ENCODE peak calls at places on chromosomes 13 and 19, in ten cellular contexts. O is AG08396; B is HuH-7; Y is CD4-positive, alpha-beta T cell; Z is stimulated activated CD4-positive, alpha-beta T cell treated with anti-CD3 and anti-CD28 coated beads, Interleukin-15, amount 100 ng/mL, for 1 hour; U is stimulated activated CD8-positive, alpha-beta memory T cell treated with anti-CD3 and anti-CD28 coated beads, Interleukin-15, amount 100 ng/mL, for 24 hours; G is NCI-H1048; H is iris pigment epithelial cell; E is T47D; W is A172. Q is an unnamed sample.

GRCh38 chr13:30376426-30377311 is 45.6 kb upstream of the UBE2L5 start:
- DNase-seq in O (no peak), B (no peak), Y (peak; percentile 52), Z (peak; percentile 49), U (peak; percentile 22), G (no peak), H (no peak), E (no peak), W (no peak), Q (peak; percentile 62)

GRCh38 chr19:29271341-29271740 is 58.4 kb upstream of the UQCRFS1 start:
- DNase-seq in O (no peak), B (no peak), Y (no peak), Z (no peak), U (no peak), G (no peak), H (no peak), E (no peak), W (no peak), Q (no peak)

GRCh38 chr13:112247471-112248405 is 128.4 kb upstream of the SPACA7 start:
- DNase-seq in O (no peak), B (no peak), Y (no peak), Z (no peak), U (no peak), G (no peak), H (no peak), E (no peak), W (no peak), Q (no peak)

GRCh38 chr13:31947506-31947905 is 84.1 kb upstream of the FRY start:
- DNase-seq in O (peak; percentile 50), B (no peak), Y (no peak), Z (no peak), U (no peak), G (no peak), H (no peak), E (no peak), W (no peak), Q (no peak)

GRCh38 chr13:77699059-77699680 is 1.7 kb downstream of the SLAIN1 start:
- DNase-seq in O (no peak), B (no peak), Y (no peak), Z (no peak), U (no peak), G (no peak), H (no peak), E (no peak), W (no peak), Q (no peak)

GRCh38 chr19:10769533-10770491 is 51.9 kb downstream of the DNM2 start:
- DNase-seq in O (no peak), B (peak; percentile 40), Y (no peak), Z (no peak), U (no peak), G (no peak), H (peak; percentile 38), E (no peak), W (peak; percentile 18), Q (no peak)

GRCh38 chr13:113089693-113090414 is 15.7 kb upstream of the F7 start:
- DNase-seq in O (no peak), B (no peak), Y (no peak), Z (no peak), U (no peak), G (no peak), H (no peak), E (no peak), W (no peak), Q (no peak)

GRCh38 chr19:47240996-47241918 is 10.3 kb upstream of the BBC3 start:
- DNase-seq in O (peak; percentile 88), B (no peak), Y (peak; percentile 83), Z (peak; percentile 75), U (peak; percentile 63), G (peak; percentile 40), H (peak; percentile 82), E (peak; percentile 78), W (peak; percentile 68), Q (no peak)

GRCh38 chr19:35030257-35031071 is at the start of gene SCN1B:
- DNase-seq in O (peak; percentile 94), B (peak; percentile 84), Y (peak; percentile 49), Z (peak; percentile 30), U (peak; percentile 50), G (no peak), H (peak; percentile 79), E (peak; percentile 47), W (peak; percentile 59), Q (no peak)

GRCh38 chr13:100506154-100506553 is 82.4 kb downstream of the GGACT start:
- DNase-seq in O (no peak), B (no peak), Y (no peak), Z (no peak), U (no peak), G (no peak), H (no peak), E (no peak), W (no peak), Q (no peak)

GRCh38 chr13:74289861-74290260 is 155.7 kb upstream of the KLF12 start:
- DNase-seq in O (no peak), B (no peak), Y (no peak), Z (no peak), U (no peak), G (no peak), H (no peak), E (no peak), W (no peak), Q (no peak)

GRCh38 chr13:104461049-104461448 is 1394.8 kb upstream of the SLC10A2 start:
- DNase-seq in O (no peak), B (no peak), Y (no peak), Z (no peak), U (no peak), G (no peak), H (no peak), E (no peak), W (no peak), Q (no peak)

GRCh38 chr13:24232037-24232436 is 71.5 kb downstream of the SPATA13 start:
- DNase-seq in O (no peak), B (no peak), Y (no peak), Z (no peak), U (no peak), G (no peak), H (no peak), E (no peak), W (no peak), Q (no peak)

GRCh38 chr13:45107539-45107938 is 12.8 kb upstream of the GTF2F2 start:
- DNase-seq in O (no peak), B (no peak), Y (no peak), Z (no peak), U (no peak), G (no peak), H (no peak), E (no peak), W (no peak), Q (no peak)

GRCh38 chr19:48844472-48844871 is 8.2 kb upstream of the HSD17B14 start:
- DNase-seq in O (peak; percentile 80), B (no peak), Y (no peak), Z (no peak), U (no peak), G (no peak), H (peak; percentile 54), E (no peak), W (peak; percentile 54), Q (no peak)

GRCh38 chr13:40058757-40059236 is 403.3 kb downstream of the COG6 start:
- DNase-seq in O (no peak), B (no peak), Y (no peak), Z (no peak), U (no peak), G (no peak), H (peak; percentile 91), E (no peak), W (no peak), Q (no peak)

GRCh38 chr19:54316746-54317107 is 3.8 kb upstream of the LILRA5 start:
- DNase-seq in O (no peak), B (no peak), Y (no peak), Z (no peak), U (no peak), G (no peak), H (no peak), E (no peak), W (peak; percentile 35), Q (no peak)

GRCh38 chr13:20977394-20977793 is 74.8 kb upstream of the XPO4 start:
- DNase-seq in O (no peak), B (no peak), Y (no peak), Z (no peak), U (no peak), G (no peak), H (no peak), E (no peak), W (no peak), Q (no peak)

GRCh38 chr19:35459414-35460082 is 11.5 kb downstream of the FFAR2 start:
- DNase-seq in O (no peak), B (peak; percentile 54), Y (no peak), Z (no peak), U (no peak), G (no peak), H (peak; percentile 29), E (no peak), W (no peak), Q (no peak)

GRCh38 chr19:40241809-40242384 is 15.4 kb upstream of the CCNP start:
- DNase-seq in O (no peak), B (no peak), Y (no peak), Z (no peak), U (no peak), G (no peak), H (no peak), E (no peak), W (no peak), Q (no peak)

GRCh38 chr19:51742736-51743288 is 8.9 kb downstream of the FPR1 start:
- DNase-seq in O (no peak), B (no peak), Y (no peak), Z (no peak), U (no peak), G (no peak), H (peak; percentile 72), E (no peak), W (peak; percentile 9), Q (no peak)

GRCh38 chr19:33124207-33125098 is 7.5 kb upstream of the WDR88 start:
- DNase-seq in O (no peak), B (no peak), Y (no peak), Z (no peak), U (no peak), G (no peak), H (no peak), E (no peak), W (no peak), Q (no peak)

GRCh38 chr19:4198467-4199126 is 16.1 kb downstream of the ANKRD24 start:
- DNase-seq in O (no peak), B (no peak), Y (no peak), Z (no peak), U (no peak), G (no peak), H (no peak), E (no peak), W (no peak), Q (no peak)

GRCh38 chr19:13150919-13151604 is 851 bp downstream of the IER2 start:
- DNase-seq in O (no peak), B (no peak), Y (no peak), Z (peak; percentile 22), U (no peak), G (no peak), H (no peak), E (no peak), W (no peak), Q (no peak)

GRCh38 chr13:75010941-75011340 is 471.0 kb downstream of the TBC1D4 start:
- DNase-seq in O (no peak), B (no peak), Y (no peak), Z (no peak), U (no peak), G (no peak), H (no peak), E (no peak), W (no peak), Q (no peak)

GRCh38 chr19:1230585-1231489 is 7.0 kb downstream of the CBARP start:
- DNase-seq in O (no peak), B (no peak), Y (no peak), Z (no peak), U (no peak), G (no peak), H (no peak), E (no peak), W (no peak), Q (no peak)

GRCh38 chr13:113724016-113724758 is 34.8 kb upstream of the TMEM255B start:
- DNase-seq in O (no peak), B (no peak), Y (no peak), Z (no peak), U (no peak), G (no peak), H (no peak), E (no peak), W (no peak), Q (no peak)

GRCh38 chr19:374183-374885 is 29.7 kb upstream of the MIER2 start:
- DNase-seq in O (no peak), B (no peak), Y (no peak), Z (no peak), U (no peak), G (no peak), H (no peak), E (no peak), W (no peak), Q (no peak)